ENCODE peak calls at places on chromosome 3, in seven cellular contexts. X is RWPE2, W is NCI-H2029 treated with DMSO at 0.1 percent for 48 hours, S is GM12864, E is bronchial epithelial cell, A is smooth muscle cell of the brain vasculature, J is GM12891. B is an unnamed sample.

GRCh38 chr3:184559336-184559735 is 2.2 kb upstream of the EPHB3 start:
- DNase-seq in E (no peak), A (no peak), S (no peak), J (no peak), W (peak), X (no peak), B (no peak)

GRCh38 chr3:108131105-108131794 is 40.4 kb upstream of the CD47 start:
- DNase-seq in W (no peak), A (no peak), X (no peak), S (no peak), J (no peak), E (peak), B (no peak)

GRCh38 chr3:194275231-194275671 is 75.9 kb downstream of the CPN2 start:
- DNase-seq in E (no peak), J (no peak), W (no peak), X (peak), A (no peak), S (no peak), B (no peak)

GRCh38 chr3:113002033-113002432 is 11.2 kb downstream of the GTPBP8 start:
- DNase-seq in X (no peak), S (no peak), A (no peak), W (no peak), J (no peak), E (no peak), B (no peak)

GRCh38 chr3:177065285-177066028 is 131.8 kb downstream of the TBL1XR1 start:
- DNase-seq in X (no peak), E (no peak), A (no peak), S (no peak), W (no peak), J (no peak), B (no peak)

GRCh38 chr3:19543212-19543841 is 390.7 kb downstream of the EFHB start:
- DNase-seq in E (peak), W (peak), X (no peak), A (no peak), S (peak), J (no peak), B (no peak)

GRCh38 chr3:187040637-187041361 is 98.5 kb downstream of the RPL39L start:
- DNase-seq in E (peak), X (no peak), A (no peak), W (no peak), J (no peak), S (no peak), B (no peak)

GRCh38 chr3:150545419-150546225 is 674 bp downstream of the SERP1 start:
- DNase-seq in X (no peak), A (no peak), E (peak), S (no peak), W (peak), J (no peak), B (no peak)

GRCh38 chr3:109392293-109392692 is 54.9 kb upstream of the DPPA4 start:
- DNase-seq in X (no peak), E (no peak), J (no peak), W (no peak), S (no peak), A (no peak), B (no peak)

GRCh38 chr3:33900809-33901505 is 102.5 kb downstream of the PDCD6IP start:
- DNase-seq in A (no peak), S (no peak), X (no peak), W (no peak), E (no peak), J (no peak), B (no peak)

GRCh38 chr3:112794622-112795172 is 52.0 kb downstream of the CD200R1L start:
- DNase-seq in E (no peak), X (no peak), S (no peak), A (no peak), W (peak), J (no peak), B (no peak)

GRCh38 chr3:38725726-38726410 is 76.4 kb upstream of the SCN5A start:
- DNase-seq in X (no peak), E (peak), J (no peak), S (no peak), W (no peak), A (no peak), B (no peak)

GRCh38 chr3:83873550-83873949 is 1085.2 kb upstream of the CADM2 start:
- DNase-seq in X (no peak), E (no peak), J (no peak), A (no peak), S (no peak), W (no peak), B (no peak)

GRCh38 chr3:69178838-69179739 is 56.7 kb upstream of the LMOD3 start:
- DNase-seq in J (no peak), S (no peak), W (no peak), A (no peak), E (peak), X (no peak), B (no peak)

GRCh38 chr3:94615275-94616065 is 552.6 kb downstream of the NSUN3 start:
- DNase-seq in A (no peak), E (peak), X (no peak), S (no peak), W (no peak), J (no peak), B (no peak)

GRCh38 chr3:50184242-50184978 is 7.0 kb upstream of the GNAT1 start:
- DNase-seq in E (no peak), J (no peak), W (no peak), S (no peak), A (no peak), X (no peak), B (no peak)